ENCODE peak calls at places on chromosome 5, in five cellular contexts. A, Y, I, C and B are unnamed samples.

GRCh38 chr5:10684303-10685086 is 76.5 kb downstream of the DAP start:
- DNase-seq in I (no peak), Y (no peak), C (no peak), A (no peak), B (no peak)

GRCh38 chr5:172505403-172505759 is 51.1 kb upstream of the SH3PXD2B start:
- DNase-seq in I (peak), Y (no peak), C (no peak), A (no peak), B (no peak)

GRCh38 chr5:83321656-83322055 is 149.9 kb upstream of the VCAN start:
- DNase-seq in I (no peak), C (no peak), A (no peak), Y (no peak), B (no peak)

GRCh38 chr5:132224721-132225120 is 2.9 kb downstream of the P4HA2 start:
- DNase-seq in C (no peak), A (peak), I (peak), Y (no peak), B (no peak)

GRCh38 chr5:17436345-17436744 is 61.7 kb upstream of the TAF11L2 start:
- DNase-seq in C (no peak), Y (no peak), I (no peak), A (no peak), B (no peak)

GRCh38 chr5:158463971-158464370 is 605.0 kb upstream of the CLINT1 start:
- DNase-seq in Y (no peak), A (peak), I (peak), C (peak), B (no peak)

GRCh38 chr5:74034738-74035137 is 408.7 kb downstream of the ARHGEF28 start:
- DNase-seq in I (no peak), A (no peak), C (peak), Y (no peak), B (no peak)

GRCh38 chr5:177373806-177374205 is 10.4 kb upstream of the SLC34A1 start:
- DNase-seq in A (no peak), Y (no peak), C (no peak), I (no peak), B (no peak)

GRCh38 chr5:150394103-150394502 is 18.6 kb downstream of the CD74 start:
- DNase-seq in A (no peak), C (no peak), Y (no peak), I (no peak), B (no peak)

GRCh38 chr5:67879619-67880357 is 335.8 kb upstream of the PIK3R1 start:
- DNase-seq in Y (no peak), I (no peak), C (peak), A (no peak), B (peak)

GRCh38 chr5:54944364-54944763 is 41.0 kb downstream of the ESM1 start:
- DNase-seq in Y (peak), C (peak), A (no peak), I (no peak), B (peak)

GRCh38 chr5:63500242-63500641 is 462.0 kb downstream of the HTR1A start:
- DNase-seq in I (no peak), A (no peak), C (no peak), Y (no peak), B (no peak)

GRCh38 chr5:147949711-147950573 is 43.6 kb upstream of the C5orf46 start:
- DNase-seq in Y (no peak), I (no peak), C (peak), A (no peak), B (peak)

GRCh38 chr5:83433891-83434290 is 37.7 kb upstream of the VCAN start:
- DNase-seq in I (no peak), A (no peak), Y (no peak), C (no peak), B (no peak)

GRCh38 chr5:1515921-1516571 is 7.7 kb downstream of the LPCAT1 start:
- DNase-seq in Y (peak), A (no peak), I (peak), C (peak), B (no peak)

GRCh38 chr5:59709833-59710232 is 183.7 kb downstream of the PDE4D start:
- DNase-seq in I (peak), A (no peak), C (peak), Y (no peak), B (peak)

GRCh38 chr5:126122942-126123341 is 300.3 kb upstream of the GRAMD2B start:
- DNase-seq in A (no peak), I (no peak), C (no peak), Y (no peak), B (no peak)

GRCh38 chr5:171450423-171451246 is 31.2 kb downstream of the FGF18 start:
- DNase-seq in A (peak), Y (no peak), I (peak), C (peak), B (peak)

GRCh38 chr5:115634343-115635132 is 8.7 kb upstream of the TMED7 start:
- DNase-seq in Y (peak), A (peak), I (peak), C (peak), B (peak)

GRCh38 chr5:113378486-113378885 is 56.3 kb downstream of the TSSK1B start:
- DNase-seq in A (no peak), C (no peak), I (no peak), Y (no peak), B (no peak)

GRCh38 chr5:113378960-113379541 is 55.7 kb downstream of the TSSK1B start:
- DNase-seq in Y (peak), C (peak), A (peak), I (peak), B (peak)

GRCh38 chr5:113381791-113382190 is 53.0 kb downstream of the TSSK1B start:
- DNase-seq in A (no peak), I (no peak), Y (no peak), C (no peak), B (no peak)

GRCh38 chr5:113381015-113381326 is 53.8 kb downstream of the TSSK1B start:
- DNase-seq in C (no peak), Y (no peak), A (no peak), I (no peak), B (no peak)

GRCh38 chr5:113380299-113381014 is 54.3 kb downstream of the TSSK1B start:
- DNase-seq in Y (no peak), A (no peak), I (no peak), C (no peak), B (no peak)
- H3K27ac ChIP-seq in Y (no peak), A (no peak), I (no peak), C (no peak), B (no peak)

GRCh38 chr5:139178582-139178917 is 19.6 kb downstream of the SIL1 start:
- DNase-seq in A (no peak), I (no peak), Y (no peak), C (no peak), B (no peak)
- H3K27ac ChIP-seq in A (peak), I (peak), Y (no peak), C (peak), B (peak)

DNA sequence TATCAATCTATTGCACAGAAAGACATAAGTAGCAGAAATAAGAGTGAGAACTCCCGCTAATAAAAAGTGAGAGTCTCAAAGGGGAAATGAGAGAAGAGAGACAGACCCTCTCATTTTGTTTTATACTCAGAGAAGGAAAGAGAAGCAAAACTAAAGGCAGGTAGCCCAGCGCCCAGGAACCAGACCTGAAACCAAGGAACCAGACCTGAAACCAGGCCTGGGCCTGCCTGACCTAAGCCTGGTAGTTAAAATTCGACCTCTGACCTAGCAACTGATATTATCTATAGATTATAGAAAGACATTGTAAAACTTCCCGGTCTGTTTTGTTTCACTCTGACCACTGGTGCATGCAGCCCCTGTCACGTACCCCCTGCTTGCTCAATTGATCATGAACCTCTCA is 134.5 kb upstream of the SEMA6A start:
- DNase-seq in A (no peak), C (no peak), Y (no peak), I (no peak), B (no peak)
- H3K27ac ChIP-seq in A (no peak), C (no peak), Y (no peak), I (no peak), B (no peak)

DNA sequence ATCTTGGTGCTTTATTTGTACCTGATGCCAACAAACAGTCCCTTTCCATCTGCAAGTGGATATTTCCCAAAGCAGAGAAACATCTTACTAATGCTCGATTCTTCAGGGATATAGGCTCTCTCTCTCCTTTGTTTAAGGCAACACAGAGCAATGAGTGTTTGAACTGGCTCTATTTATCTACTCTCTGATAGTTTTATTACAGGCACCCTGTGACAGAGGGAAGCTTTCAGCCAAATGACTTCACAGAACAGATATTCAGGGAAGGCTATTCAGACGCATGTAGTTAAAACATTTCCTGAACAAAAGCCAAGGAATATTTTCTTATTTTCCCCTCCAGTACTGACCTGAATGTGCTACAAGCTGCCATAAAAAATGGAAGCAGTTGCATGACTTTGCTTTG is 141.8 kb downstream of the YIPF5 start:
- DNase-seq in I (no peak), Y (no peak), A (no peak), C (no peak), B (peak)
- H3K27ac ChIP-seq in I (peak), Y (no peak), A (no peak), C (no peak), B (no peak)

GRCh38 chr5:75993638-75994037 is 89.5 kb upstream of the SV2C start:
- DNase-seq in A (no peak), I (no peak), Y (no peak), C (no peak), B (no peak)

GRCh38 chr5:75992677-75993582 is 90.3 kb upstream of the SV2C start:
- DNase-seq in C (no peak), Y (no peak), I (no peak), A (no peak), B (no peak)
- H3K27ac ChIP-seq in C (no peak), Y (no peak), I (no peak), A (no peak), B (no peak)

DNA sequence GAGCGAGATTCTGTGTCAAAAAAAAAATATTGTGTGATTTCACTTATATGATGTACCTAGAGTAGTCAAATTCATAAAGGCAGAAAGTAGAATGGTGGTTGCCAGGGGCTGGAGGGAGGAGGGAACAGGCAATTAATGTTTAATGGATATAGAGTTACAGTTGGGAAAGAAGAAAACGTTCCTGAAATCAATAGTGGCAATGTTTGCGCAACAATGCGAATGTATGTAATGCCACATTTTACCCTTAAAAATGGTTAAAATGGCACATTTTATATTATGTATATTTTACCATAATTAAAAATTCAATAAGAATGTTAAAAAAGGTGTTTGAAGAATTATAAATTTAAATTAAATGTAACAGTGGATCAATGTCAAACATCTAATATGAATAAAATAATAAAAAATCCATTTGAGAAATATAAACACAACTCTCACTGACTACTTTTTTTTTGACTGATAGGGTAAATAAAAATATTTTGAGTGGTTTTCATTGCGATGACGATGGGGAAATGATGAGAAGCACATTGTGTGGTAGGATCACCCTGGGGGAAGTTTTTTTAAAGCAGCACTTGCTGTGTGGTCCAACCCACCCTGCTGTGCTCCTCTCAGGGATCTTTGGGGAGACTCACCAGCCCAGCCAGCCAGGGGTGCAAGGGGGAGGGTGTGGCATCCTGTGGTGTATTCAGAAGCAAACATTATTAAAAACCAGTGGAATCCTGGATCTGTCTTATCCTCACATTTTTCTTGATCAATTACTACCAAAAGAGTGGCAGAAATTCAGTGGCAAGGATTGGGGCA is 4.3 kb downstream of the FYB1 start:
- DNase-seq in A (no peak), C (no peak), Y (peak), I (no peak), B (no peak)
- H3K27ac ChIP-seq in A (no peak), C (no peak), Y (peak), I (no peak), B (no peak)

DNA sequence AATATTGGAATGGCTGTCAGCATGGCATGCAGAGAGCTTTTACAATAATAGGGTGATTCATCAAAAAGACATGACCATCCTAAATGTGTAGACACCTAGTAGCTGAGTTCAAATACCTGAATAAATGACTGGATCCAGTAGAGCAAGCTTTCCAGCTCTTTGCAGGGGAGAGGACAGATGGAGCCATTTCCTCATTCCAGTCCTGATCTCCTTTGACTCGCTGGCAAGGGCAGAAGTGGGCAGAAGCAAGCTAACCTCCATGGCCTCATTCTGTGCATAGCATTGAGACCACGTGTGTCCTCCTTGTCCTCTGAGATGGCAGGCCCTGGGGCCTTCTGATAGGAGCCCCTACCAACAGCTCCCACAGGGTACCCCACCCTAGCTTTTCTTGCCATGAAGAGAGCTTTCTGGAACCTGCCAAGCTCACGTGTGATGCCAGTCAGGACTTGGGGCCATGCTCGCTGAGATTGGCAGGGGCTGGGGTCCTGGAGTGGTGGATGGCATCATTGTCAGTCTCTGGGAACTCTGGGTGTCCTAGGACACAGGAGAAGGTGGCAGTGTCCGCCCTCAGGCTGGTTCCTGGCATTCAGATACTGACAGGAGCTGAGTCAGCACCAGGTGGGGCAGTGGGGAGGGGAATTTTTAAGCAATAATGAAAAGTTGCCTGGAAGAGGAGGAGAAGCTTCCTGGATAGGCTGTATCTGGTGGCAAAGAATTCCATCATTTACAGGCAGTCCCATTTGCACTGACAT is 33.6 kb downstream of the WWC1 start:
- DNase-seq in C (peak), A (no peak), Y (no peak), I (no peak), B (peak)
- H3K27ac ChIP-seq in C (peak), A (no peak), Y (no peak), I (no peak), B (no peak)

GRCh38 chr5:137145726-137146125 is 353.4 kb downstream of the SPOCK1 start:
- DNase-seq in C (no peak), Y (no peak), A (no peak), I (no peak), B (no peak)
- H3K27ac ChIP-seq in C (peak), Y (no peak), A (no peak), I (no peak), B (no peak)

GRCh38 chr5:169183581-169183980 is 117.4 kb downstream of the SLIT3 start:
- DNase-seq in Y (no peak), I (no peak), A (no peak), C (no peak), B (no peak)
- H3K27ac ChIP-seq in Y (no peak), I (no peak), A (no peak), C (no peak), B (no peak)